ENCODE peak calls at places on chromosome 13, in ten cellular contexts. L is LHCN-M2, A is activated gamma-delta T cell treated with Interleukin-2 at 50 U/mL for 16 hours, R is glutamatergic neuron, X is myocyte, Y is psoas muscle, Z is dorsolateral prefrontal cortex, O is transverse colon, M is EL, B is neural crest cell. E is an unnamed sample.

GRCh38 chr13:93224545-93224944 is 2.1 kb upstream of the GPC6 start:
- DNase-seq in L (peak), A (no peak), R (no peak), X (peak), Y (no peak), Z (no peak), O (no peak), M (peak), B (no peak), E (no peak)

GRCh38 chr13:46113596-46113995 is 8.8 kb upstream of the CPB2 start:
- DNase-seq in L (peak), A (no peak), R (no peak), X (no peak), Y (no peak), Z (no peak), O (no peak), M (peak), B (no peak), E (no peak)

GRCh38 chr13:98252931-98253470 is 75.9 kb upstream of the RNF113B start:
- DNase-seq in L (peak), A (no peak), R (no peak), X (no peak), Y (no peak), Z (no peak), O (no peak), M (peak), B (no peak), E (no peak)

GRCh38 chr13:20446405-20446804 is 79.3 kb downstream of the CRYL1 start:
- DNase-seq in L (no peak), A (no peak), R (no peak), X (no peak), Y (no peak), Z (no peak), O (no peak), M (no peak), B (no peak), E (no peak)

GRCh38 chr13:85632526-85633215 is 166.5 kb downstream of the SLITRK6 start:
- DNase-seq in L (no peak), A (no peak), R (no peak), X (no peak), Y (no peak), Z (no peak), O (no peak), M (no peak), B (no peak), E (no peak)

GRCh38 chr13:48844676-48845075 is 131.0 kb upstream of the FNDC3A start:
- DNase-seq in L (no peak), A (no peak), R (no peak), X (no peak), Y (no peak), Z (no peak), O (no peak), M (no peak), B (no peak), E (no peak)

GRCh38 chr13:40996433-40997095 is 22.6 kb downstream of the ELF1 start:
- DNase-seq in L (no peak), A (no peak), R (no peak), X (no peak), Y (no peak), Z (no peak), O (no peak), M (no peak), B (no peak), E (no peak)

GRCh38 chr13:40309881-40310280 is 356.6 kb downstream of the FOXO1 start:
- DNase-seq in L (no peak), A (no peak), R (no peak), X (no peak), Y (no peak), Z (no peak), O (no peak), M (no peak), B (no peak), E (no peak)

GRCh38 chr13:71801781-71802180 is 65.2 kb downstream of the DACH1 start:
- DNase-seq in L (no peak), A (no peak), R (no peak), X (no peak), Y (no peak), Z (no peak), O (no peak), M (no peak), B (no peak), E (no peak)

GRCh38 chr13:44140146-44140545 is 233.5 kb upstream of the SERP2 start:
- DNase-seq in L (no peak), A (no peak), R (no peak), X (no peak), Y (no peak), Z (no peak), O (peak), M (no peak), B (no peak), E (peak)

GRCh38 chr13:52846567-52847321 is 1.7 kb downstream of the PCDH8 start:
- DNase-seq in L (no peak), A (no peak), R (peak), X (no peak), Y (peak), Z (peak), O (peak), M (peak), B (peak), E (peak)

GRCh38 chr13:32687275-32687674 is 101.0 kb downstream of the PDS5B start:
- DNase-seq in L (no peak), A (no peak), R (no peak), X (no peak), Y (no peak), Z (no peak), O (no peak), M (no peak), B (no peak), E (no peak)

GRCh38 chr13:23986619-23987018 is 89.3 kb upstream of the C1QTNF9B start:
- DNase-seq in L (peak), A (no peak), R (no peak), X (peak), Y (no peak), Z (no peak), O (no peak), M (peak), B (no peak), E (no peak)

GRCh38 chr13:63190742-63191141 is 1775.1 kb upstream of the PCDH20 start:
- DNase-seq in L (peak), A (no peak), R (no peak), X (peak), Y (no peak), Z (no peak), O (no peak), M (peak), B (no peak), E (no peak)

GRCh38 chr13:73228546-73228945 is 169.7 kb downstream of the KLF5 start:
- DNase-seq in L (peak), A (no peak), R (no peak), X (no peak), Y (no peak), Z (no peak), O (no peak), M (peak), B (no peak), E (no peak)

GRCh38 chr13:24632382-24633121 is 47.7 kb upstream of the ATP12A start:
- DNase-seq in L (peak), A (no peak), R (no peak), X (no peak), Y (no peak), Z (no peak), O (no peak), M (peak), B (no peak), E (no peak)

GRCh38 chr13:76677047-76677446 is 209.2 kb downstream of the KCTD12 start:
- DNase-seq in L (peak), A (no peak), R (peak), X (peak), Y (peak), Z (no peak), O (no peak), M (no peak), B (no peak), E (no peak)

GRCh38 chr13:30496147-30496546 is 30.4 kb upstream of the HMGB1 start:
- DNase-seq in L (no peak), A (no peak), R (no peak), X (no peak), Y (no peak), Z (no peak), O (no peak), M (no peak), B (no peak), E (no peak)

GRCh38 chr13:46172531-46172991 is 9.4 kb downstream of the LCP1 start:
- DNase-seq in L (no peak), A (peak), R (no peak), X (no peak), Y (no peak), Z (no peak), O (peak), M (no peak), B (no peak), E (no peak)

GRCh38 chr13:37288057-37288720 is 182.7 kb upstream of the CSNK1A1L start:
- DNase-seq in L (no peak), A (no peak), R (no peak), X (no peak), Y (no peak), Z (no peak), O (no peak), M (no peak), B (no peak), E (no peak)

E was measured in mucosa of descending colon.